ENCODE peak calls at places on chromosomes 5 and 9, in four cellular contexts. R is HEK293T, S is K562, M is HepG2. W is an unnamed sample.
A peak's percentile ranks its signal among the peaks of the same experiment; 100 is the strongest.

GRCh38 chr5:155293605-155294178 is 280.1 kb downstream of the KIF4B start:
- DNase-seq in R (no peak), S (no peak), M (no peak), W (no peak)

GRCh38 chr5:38148021-38148625 is 110.2 kb upstream of the EGFLAM start:
- DNase-seq in R (no peak), M (peak; percentile 99), S (no peak), W (no peak)

GRCh38 chr9:5628530-5629311 is at the start of gene RIC1:
- DNase-seq in M (peak; percentile 81), S (peak; percentile 89), R (peak; percentile 71), W (peak; percentile 83)

GRCh38 chr9:90309809-90310522 is 332.7 kb downstream of the DIRAS2 start:
- DNase-seq in M (no peak), R (no peak), S (no peak), W (no peak)

GRCh38 chr5:35860686-35861085 is 4.0 kb downstream of the IL7R start:
- DNase-seq in M (no peak), S (no peak), R (no peak), W (no peak)

GRCh38 chr9:132877818-132878694 is at the start of gene AK8:
- DNase-seq in S (peak; percentile 95), M (peak; percentile 23), R (peak; percentile 96), W (peak; percentile 77)

GRCh38 chr9:15966471-15966870 is 413.6 kb downstream of the CCDC171 start:
- DNase-seq in S (no peak), M (no peak), R (no peak), W (no peak)

GRCh38 chr5:10036136-10036535 is 213.6 kb downstream of the ATPSCKMT start:
- DNase-seq in R (no peak), M (no peak), S (no peak), W (no peak)

GRCh38 chr9:98491778-98492177 is 217.0 kb downstream of the GABBR2 start:
- DNase-seq in R (no peak), M (no peak), S (no peak), W (no peak)

GRCh38 chr9:126880947-126881332 is 20.5 kb downstream of the ZBTB34 start:
- DNase-seq in M (no peak), R (no peak), S (no peak), W (no peak)

GRCh38 chr5:40017151-40017550 is 592.4 kb upstream of the DAB2 start:
- DNase-seq in S (no peak), M (no peak), R (no peak), W (no peak)

GRCh38 chr9:131179561-131180219 is 54.3 kb downstream of the NUP214 start:
- DNase-seq in M (no peak), S (no peak), R (no peak), W (no peak)

GRCh38 chr9:115694014-115694413 is 459.6 kb upstream of the PAPPA start:
- DNase-seq in M (peak; percentile 11), R (no peak), S (no peak), W (peak; percentile 54)

GRCh38 chr9:128055222-128056040 is 11.7 kb downstream of the NAIF1 start:
- DNase-seq in R (no peak), M (no peak), S (no peak), W (no peak)

GRCh38 chr5:32443145-32443540 is 1.4 kb downstream of the ZFR start:
- DNase-seq in M (no peak), S (no peak), R (no peak), W (no peak)

GRCh38 chr5:78696637-78697036 is 48.1 kb upstream of the LHFPL2 start:
- DNase-seq in R (no peak), M (no peak), S (no peak), W (no peak)

GRCh38 chr5:133930061-133930823 is 38.2 kb downstream of the C5orf15 start:
- DNase-seq in S (peak; percentile 34), M (no peak), R (no peak), W (no peak)

GRCh38 chr5:143717400-143717799 is 94.6 kb upstream of the HMHB1 start:
- DNase-seq in S (no peak), M (no peak), R (no peak), W (no peak)

GRCh38 chr5:128093368-128093767 is 9.8 kb downstream of the SLC12A2 start:
- DNase-seq in M (no peak), S (no peak), R (no peak), W (no peak)

GRCh38 chr9:112546149-112547012 is 59.8 kb downstream of the KIAA1958 start:
- DNase-seq in M (no peak), S (peak; percentile 46), R (no peak), W (no peak)

GRCh38 chr9:116323571-116323970 is 170.0 kb downstream of the PAPPA start:
- DNase-seq in S (no peak), R (no peak), M (no peak), W (no peak)

GRCh38 chr9:29212590-29213373 is 1639.5 kb upstream of the C9orf72 start:
- DNase-seq in R (peak; percentile 15), M (no peak), S (no peak), W (peak; percentile 50)

GRCh38 chr5:60883229-60883628 is 39.2 kb upstream of the ELOVL7 start:
- DNase-seq in M (peak; percentile 29), S (no peak), R (no peak), W (no peak)

GRCh38 chr9:19074836-19075235 is 25.6 kb downstream of the RRAGA start:
- DNase-seq in M (peak; percentile 36), S (no peak), R (no peak), W (no peak)

GRCh38 chr9:2621678-2622360 is at the start of gene VLDLR:
- DNase-seq in R (peak; percentile 50), S (peak; percentile 58), M (no peak), W (peak; percentile 62)

GRCh38 chr5:57493034-57493433 is 10.4 kb upstream of the ACTBL2 start:
- DNase-seq in R (no peak), M (no peak), S (no peak), W (no peak)

GRCh38 chr5:179986328-179986727 is 78.6 kb upstream of the TBC1D9B start:
- DNase-seq in S (no peak), R (no peak), M (no peak), W (no peak)

GRCh38 chr5:111743993-111744392 is 13.0 kb downstream of the NREP start:
- DNase-seq in S (no peak), R (no peak), M (no peak), W (no peak)

GRCh38 chr9:122991370-122991830 is 42.1 kb upstream of the GPR21 start:
- DNase-seq in S (peak; percentile 60), M (peak; percentile 25), R (peak; percentile 29), W (no peak)

GRCh38 chr5:34848230-34848629 is 9.3 kb downstream of the TTC23L start:
- DNase-seq in M (no peak), R (no peak), S (no peak), W (no peak)

GRCh38 chr5:116379306-116379705 is 195.3 kb downstream of the SEMA6A start:
- DNase-seq in M (no peak), S (no peak), R (no peak), W (no peak)

GRCh38 chr9:29449294-29449693 is 1876.0 kb upstream of the C9orf72 start:
- DNase-seq in R (no peak), S (no peak), M (no peak), W (no peak)

GRCh38 chr9:89532478-89532877 is 34.6 kb upstream of the SEMA4D start:
- DNase-seq in M (peak; percentile 27), R (no peak), S (no peak), W (no peak)

GRCh38 chr5:9046756-9047481 is 499.0 kb downstream of the SEMA5A start:
- DNase-seq in R (no peak), M (no peak), S (no peak), W (no peak)

GRCh38 chr5:95822408-95823240 is at the start of gene GLRX:
- DNase-seq in M (peak; percentile 65), R (peak; percentile 65), S (peak; percentile 27), W (peak; percentile 56)

GRCh38 chr5:135149229-135149955 is 115.4 kb upstream of the PITX1 start:
- DNase-seq in R (no peak), M (no peak), S (no peak), W (no peak)

GRCh38 chr9:137255448-137256114 is 454 bp downstream of the NELFB start:
- DNase-seq in R (peak; percentile 77), M (peak; percentile 46), S (peak; percentile 11), W (peak; percentile 57)

GRCh38 chr5:110258460-110258859 is 468.0 kb downstream of the TMEM232 start:
- DNase-seq in M (no peak), R (no peak), S (no peak), W (no peak)
- TF ChIP-seq ELF4 in M (no peak), R (no peak), S (no peak), W (no peak)

DNA sequence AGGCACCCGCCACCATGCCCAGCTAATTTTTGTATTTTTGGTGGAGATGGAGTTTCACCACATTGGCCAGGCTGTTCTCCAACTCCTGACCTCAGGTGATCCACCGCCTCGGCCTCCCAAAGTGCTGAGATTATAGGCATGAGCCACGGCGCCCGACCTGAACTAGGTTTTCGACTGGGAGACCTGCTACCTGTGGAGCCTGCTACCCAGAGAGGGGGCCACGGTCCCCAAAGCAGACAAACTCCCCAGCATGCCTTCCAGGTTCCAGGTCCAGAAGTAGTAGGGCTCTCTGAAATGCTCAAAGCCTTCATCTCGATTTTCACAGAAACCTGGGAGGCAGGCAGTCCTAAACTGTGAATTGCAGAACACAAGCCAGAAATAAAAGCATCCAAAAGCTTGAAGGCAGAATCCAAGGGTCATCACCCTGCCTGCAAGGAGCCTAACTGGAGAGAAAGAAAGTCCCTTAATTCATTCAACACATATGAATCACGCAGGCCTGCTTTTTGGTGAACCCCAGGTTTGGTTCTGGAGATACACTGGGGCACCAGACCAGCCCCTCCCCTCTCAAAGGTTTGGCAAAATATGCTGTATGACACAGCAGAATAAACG is 4.6 kb upstream of the IRF1 start:
- DNase-seq in R (no peak), S (no peak), M (no peak), W (no peak)
- TF ChIP-seq ELF4 in R (no peak), S (no peak), M (no peak), W (no peak)

DNA sequence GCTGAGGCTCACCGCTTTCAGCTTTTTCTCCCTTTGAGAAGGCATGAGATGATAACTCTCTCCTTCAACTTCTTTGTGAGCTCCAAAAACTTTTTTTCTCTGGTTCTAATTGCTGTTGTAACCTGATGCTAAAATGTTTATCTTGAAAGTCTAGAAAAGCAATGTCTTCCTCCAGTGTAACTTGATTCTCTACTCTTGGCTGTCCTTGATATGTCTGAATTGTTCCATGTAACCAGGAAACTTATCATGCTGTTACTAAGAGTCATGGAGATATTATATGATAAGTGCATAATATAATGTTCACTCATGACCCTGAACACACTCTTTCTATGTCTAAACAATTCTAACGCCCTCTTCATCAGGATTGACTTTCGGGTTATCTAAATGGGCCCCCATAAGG is 128.0 kb upstream of the ABCA1 start:
- DNase-seq in M (no peak), S (no peak), R (no peak), W (no peak)
- TF ChIP-seq ELF4 in M (no peak), S (no peak), R (no peak), W (no peak)

DNA sequence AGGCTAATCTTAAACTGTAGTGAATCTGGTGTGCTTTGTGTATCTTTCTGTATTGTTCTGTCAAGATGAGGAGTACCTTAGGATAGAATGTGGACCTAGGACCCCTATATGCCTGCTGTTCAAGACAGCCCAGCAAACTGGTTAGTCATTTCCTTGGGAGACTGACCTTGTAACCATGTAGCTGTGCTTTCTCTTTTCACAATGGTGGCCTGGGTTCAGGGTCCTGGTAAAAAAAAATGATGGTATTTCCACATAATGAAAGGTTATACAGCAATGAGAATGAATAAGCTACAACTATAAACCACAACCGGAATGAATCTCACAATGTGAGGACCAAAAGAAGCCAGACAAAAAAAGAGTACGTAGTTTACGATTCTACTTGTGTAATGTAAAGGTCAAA is 36.4 kb upstream of the F2RL1 start:
- DNase-seq in R (no peak), S (no peak), M (no peak), W (no peak)
- TF ChIP-seq ELF4 in R (no peak), S (no peak), M (no peak), W (no peak)